ENCODE peak calls at places on chromosomes 6 and 20, in six cellular contexts. One of them, this sample, is unnamed.

GRCh38 chr6:167150815-167151557 is 6.8 kb downstream of the GPR31 start:
- DNase-seq in heart left ventricle: no peak
- DNase-seq in HTR-8/SVneo: no peak
- DNase-seq in germinal center: peak
- DNase-seq in LHCN-M2: no peak
- DNase-seq in activated CD4-positive, alpha-beta memory T cell treated with anti-CD3 and anti-CD28 coated beads, Interleukin-2, amount 10 ng/mL, durations not matched to agents 7 days and 5 days: no peak
- DNase-seq in this sample: no peak

GRCh38 chr20:46464451-46464850 is 48.9 kb downstream of the ZNF334 start:
- DNase-seq in heart left ventricle: no peak
- DNase-seq in germinal center: no peak
- DNase-seq in activated CD4-positive, alpha-beta memory T cell treated with anti-CD3 and anti-CD28 coated beads, Interleukin-2, amount 10 ng/mL, durations not matched to agents 7 days and 5 days: no peak
- DNase-seq in LHCN-M2: peak
- DNase-seq in HTR-8/SVneo: no peak
- DNase-seq in this sample: no peak

GRCh38 chr20:23776067-23776771 is 25.5 kb upstream of the CST1 start:
- DNase-seq in germinal center: no peak
- DNase-seq in HTR-8/SVneo: no peak
- DNase-seq in heart left ventricle: no peak
- DNase-seq in activated CD4-positive, alpha-beta memory T cell treated with anti-CD3 and anti-CD28 coated beads, Interleukin-2, amount 10 ng/mL, durations not matched to agents 7 days and 5 days: no peak
- DNase-seq in LHCN-M2: no peak
- DNase-seq in this sample: no peak

GRCh38 chr20:40545478-40545877 is 143.6 kb downstream of the MAFB start:
- DNase-seq in germinal center: no peak
- DNase-seq in heart left ventricle: no peak
- DNase-seq in activated CD4-positive, alpha-beta memory T cell treated with anti-CD3 and anti-CD28 coated beads, Interleukin-2, amount 10 ng/mL, durations not matched to agents 7 days and 5 days: no peak
- DNase-seq in LHCN-M2: no peak
- DNase-seq in HTR-8/SVneo: no peak
- DNase-seq in this sample: no peak

GRCh38 chr6:48825501-48826317 is 637.3 kb downstream of the MMUT start:
- DNase-seq in heart left ventricle: no peak
- DNase-seq in HTR-8/SVneo: peak
- DNase-seq in LHCN-M2: peak
- DNase-seq in activated CD4-positive, alpha-beta memory T cell treated with anti-CD3 and anti-CD28 coated beads, Interleukin-2, amount 10 ng/mL, durations not matched to agents 7 days and 5 days: no peak
- DNase-seq in germinal center: no peak
- DNase-seq in this sample: no peak

GRCh38 chr6:36329798-36330291 is 6.8 kb downstream of the BNIP5 start:
- DNase-seq in germinal center: no peak
- DNase-seq in activated CD4-positive, alpha-beta memory T cell treated with anti-CD3 and anti-CD28 coated beads, Interleukin-2, amount 10 ng/mL, durations not matched to agents 7 days and 5 days: no peak
- DNase-seq in LHCN-M2: no peak
- DNase-seq in heart left ventricle: no peak
- DNase-seq in HTR-8/SVneo: no peak
- DNase-seq in this sample: no peak

GRCh38 chr6:20021795-20022194 is 184.6 kb downstream of the ID4 start:
- DNase-seq in germinal center: no peak
- DNase-seq in LHCN-M2: no peak
- DNase-seq in heart left ventricle: no peak
- DNase-seq in HTR-8/SVneo: no peak
- DNase-seq in activated CD4-positive, alpha-beta memory T cell treated with anti-CD3 and anti-CD28 coated beads, Interleukin-2, amount 10 ng/mL, durations not matched to agents 7 days and 5 days: no peak
- DNase-seq in this sample: no peak

GRCh38 chr6:46979206-46979605 is 57.5 kb upstream of the ADGRF5 start:
- DNase-seq in LHCN-M2: no peak
- DNase-seq in HTR-8/SVneo: no peak
- DNase-seq in germinal center: no peak
- DNase-seq in heart left ventricle: no peak
- DNase-seq in activated CD4-positive, alpha-beta memory T cell treated with anti-CD3 and anti-CD28 coated beads, Interleukin-2, amount 10 ng/mL, durations not matched to agents 7 days and 5 days: no peak
- DNase-seq in this sample: no peak

GRCh38 chr6:28335564-28336283 is at the start of gene ZSCAN31:
- DNase-seq in heart left ventricle: peak
- DNase-seq in LHCN-M2: peak
- DNase-seq in HTR-8/SVneo: peak
- DNase-seq in activated CD4-positive, alpha-beta memory T cell treated with anti-CD3 and anti-CD28 coated beads, Interleukin-2, amount 10 ng/mL, durations not matched to agents 7 days and 5 days: peak
- DNase-seq in germinal center: peak
- DNase-seq in this sample: peak

GRCh38 chr6:30441171-30441570 is 48.1 kb upstream of the HLA-E start:
- DNase-seq in HTR-8/SVneo: no peak
- DNase-seq in germinal center: no peak
- DNase-seq in activated CD4-positive, alpha-beta memory T cell treated with anti-CD3 and anti-CD28 coated beads, Interleukin-2, amount 10 ng/mL, durations not matched to agents 7 days and 5 days: no peak
- DNase-seq in heart left ventricle: no peak
- DNase-seq in LHCN-M2: no peak
- DNase-seq in this sample: no peak

GRCh38 chr20:23258747-23259121 is 91.9 kb upstream of the NXT1 start:
- DNase-seq in germinal center: no peak
- DNase-seq in heart left ventricle: no peak
- DNase-seq in activated CD4-positive, alpha-beta memory T cell treated with anti-CD3 and anti-CD28 coated beads, Interleukin-2, amount 10 ng/mL, durations not matched to agents 7 days and 5 days: no peak
- DNase-seq in LHCN-M2: no peak
- DNase-seq in HTR-8/SVneo: no peak
- DNase-seq in this sample: no peak

GRCh38 chr20:44650777-44651493 is 564 bp downstream of the ADA start:
- DNase-seq in activated CD4-positive, alpha-beta memory T cell treated with anti-CD3 and anti-CD28 coated beads, Interleukin-2, amount 10 ng/mL, durations not matched to agents 7 days and 5 days: peak
- DNase-seq in germinal center: no peak
- DNase-seq in LHCN-M2: no peak
- DNase-seq in HTR-8/SVneo: no peak
- DNase-seq in heart left ventricle: peak
- DNase-seq in this sample: no peak

GRCh38 chr20:34581341-34582189 is 23.0 kb downstream of the MAP1LC3A start:
- DNase-seq in HTR-8/SVneo: no peak
- DNase-seq in heart left ventricle: no peak
- DNase-seq in LHCN-M2: peak
- DNase-seq in activated CD4-positive, alpha-beta memory T cell treated with anti-CD3 and anti-CD28 coated beads, Interleukin-2, amount 10 ng/mL, durations not matched to agents 7 days and 5 days: peak
- DNase-seq in germinal center: no peak
- DNase-seq in this sample: no peak

GRCh38 chr20:20699917-20700316 is 12.5 kb downstream of the RALGAPA2 start:
- DNase-seq in activated CD4-positive, alpha-beta memory T cell treated with anti-CD3 and anti-CD28 coated beads, Interleukin-2, amount 10 ng/mL, durations not matched to agents 7 days and 5 days: no peak
- DNase-seq in heart left ventricle: no peak
- DNase-seq in LHCN-M2: no peak
- DNase-seq in HTR-8/SVneo: no peak
- DNase-seq in germinal center: no peak
- DNase-seq in this sample: no peak

GRCh38 chr6:85484941-85485340 is 35.1 kb downstream of the NT5E start:
- DNase-seq in HTR-8/SVneo: no peak
- DNase-seq in germinal center: no peak
- DNase-seq in heart left ventricle: no peak
- DNase-seq in LHCN-M2: peak
- DNase-seq in activated CD4-positive, alpha-beta memory T cell treated with anti-CD3 and anti-CD28 coated beads, Interleukin-2, amount 10 ng/mL, durations not matched to agents 7 days and 5 days: no peak
- DNase-seq in this sample: no peak

GRCh38 chr20:22681591-22682248 is 97.3 kb upstream of the FOXA2 start:
- DNase-seq in heart left ventricle: no peak
- DNase-seq in activated CD4-positive, alpha-beta memory T cell treated with anti-CD3 and anti-CD28 coated beads, Interleukin-2, amount 10 ng/mL, durations not matched to agents 7 days and 5 days: no peak
- DNase-seq in HTR-8/SVneo: no peak
- DNase-seq in LHCN-M2: no peak
- DNase-seq in germinal center: no peak
- DNase-seq in this sample: no peak

GRCh38 chr6:154314084-154314483 is 42.5 kb downstream of the IPCEF1 start:
- DNase-seq in germinal center: no peak
- DNase-seq in HTR-8/SVneo: no peak
- DNase-seq in heart left ventricle: no peak
- DNase-seq in LHCN-M2: no peak
- DNase-seq in activated CD4-positive, alpha-beta memory T cell treated with anti-CD3 and anti-CD28 coated beads, Interleukin-2, amount 10 ng/mL, durations not matched to agents 7 days and 5 days: no peak
- DNase-seq in this sample: no peak

GRCh38 chr6:2858678-2859324 is 17.1 kb upstream of the SERPINB1 start:
- DNase-seq in activated CD4-positive, alpha-beta memory T cell treated with anti-CD3 and anti-CD28 coated beads, Interleukin-2, amount 10 ng/mL, durations not matched to agents 7 days and 5 days: peak
- DNase-seq in HTR-8/SVneo: no peak
- DNase-seq in LHCN-M2: no peak
- DNase-seq in heart left ventricle: peak
- DNase-seq in germinal center: peak
- DNase-seq in this sample: no peak

GRCh38 chr6:137878810-137879285 is 11.8 kb downstream of the TNFAIP3 start:
- DNase-seq in germinal center: no peak
- DNase-seq in heart left ventricle: peak
- DNase-seq in HTR-8/SVneo: no peak
- DNase-seq in LHCN-M2: no peak
- DNase-seq in activated CD4-positive, alpha-beta memory T cell treated with anti-CD3 and anti-CD28 coated beads, Interleukin-2, amount 10 ng/mL, durations not matched to agents 7 days and 5 days: no peak
- DNase-seq in this sample: no peak

GRCh38 chr6:148608211-148608951 is 138.4 kb upstream of the UST start:
- DNase-seq in activated CD4-positive, alpha-beta memory T cell treated with anti-CD3 and anti-CD28 coated beads, Interleukin-2, amount 10 ng/mL, durations not matched to agents 7 days and 5 days: no peak
- DNase-seq in germinal center: no peak
- DNase-seq in HTR-8/SVneo: no peak
- DNase-seq in heart left ventricle: no peak
- DNase-seq in LHCN-M2: peak
- DNase-seq in this sample: peak

GRCh38 chr20:33339515-33340058 is 56.6 kb downstream of the BPIFB1 start:
- DNase-seq in HTR-8/SVneo: no peak
- DNase-seq in activated CD4-positive, alpha-beta memory T cell treated with anti-CD3 and anti-CD28 coated beads, Interleukin-2, amount 10 ng/mL, durations not matched to agents 7 days and 5 days: no peak
- DNase-seq in heart left ventricle: no peak
- DNase-seq in germinal center: no peak
- DNase-seq in LHCN-M2: no peak
- DNase-seq in this sample: no peak

GRCh38 chr6:138592698-138593097 is 93.4 kb upstream of the NHSL1 start:
- DNase-seq in heart left ventricle: no peak
- DNase-seq in germinal center: peak
- DNase-seq in activated CD4-positive, alpha-beta memory T cell treated with anti-CD3 and anti-CD28 coated beads, Interleukin-2, amount 10 ng/mL, durations not matched to agents 7 days and 5 days: no peak
- DNase-seq in HTR-8/SVneo: no peak
- DNase-seq in LHCN-M2: no peak
- DNase-seq in this sample: no peak

GRCh38 chr6:22079788-22080187 is 217.0 kb downstream of the PRL start:
- DNase-seq in activated CD4-positive, alpha-beta memory T cell treated with anti-CD3 and anti-CD28 coated beads, Interleukin-2, amount 10 ng/mL, durations not matched to agents 7 days and 5 days: no peak
- DNase-seq in HTR-8/SVneo: no peak
- DNase-seq in germinal center: no peak
- DNase-seq in heart left ventricle: no peak
- DNase-seq in LHCN-M2: peak
- DNase-seq in this sample: no peak

GRCh38 chr6:70060680-70061079 is 194.3 kb downstream of the COL19A1 start:
- DNase-seq in HTR-8/SVneo: no peak
- DNase-seq in germinal center: no peak
- DNase-seq in LHCN-M2: peak
- DNase-seq in heart left ventricle: no peak
- DNase-seq in activated CD4-positive, alpha-beta memory T cell treated with anti-CD3 and anti-CD28 coated beads, Interleukin-2, amount 10 ng/mL, durations not matched to agents 7 days and 5 days: no peak
- DNase-seq in this sample: no peak